ENCODE peak calls at places on chromosomes 3 and 15, in nine cellular contexts. Z is renal cortical epithelial cell; F is NAMALWA; S is central memory CD4-positive, alpha-beta T cell; A is ELF-1; N is right cardiac atrium; D is PC-9; H is CD4-positive, alpha-beta T cell; U is NCI-H1105 treated with DMSO at 0.1 percent for 48 hours. I is an unnamed sample.
A peak's percentile ranks its signal among the peaks of the same experiment; 100 is the strongest.

GRCh38 chr15:62094398-62094797 is 27.6 kb downstream of the C2CD4A start:
- DNase-seq in U (no peak), F (no peak), S (no peak), H (no peak), A (no peak), Z (no peak), D (no peak), N (no peak), I (no peak)

GRCh38 chr15:71103102-71103676 is 12.1 kb upstream of the THSD4 start:
- DNase-seq in S (no peak), U (peak; percentile 33), D (no peak), A (no peak), H (no peak), N (no peak), F (peak; percentile 46), Z (no peak), I (peak; percentile 47)

GRCh38 chr15:67149859-67150824 is 84.7 kb downstream of the SMAD3 start:
- DNase-seq in H (peak; percentile 37), A (peak; percentile 82), S (no peak), U (no peak), F (no peak), N (peak; percentile 86), D (peak; percentile 97), Z (peak; percentile 100), I (no peak)

GRCh38 chr15:70047386-70048195 is 50.1 kb downstream of the TLE3 start:
- DNase-seq in U (no peak), A (no peak), D (no peak), N (peak; percentile 75), F (no peak), S (no peak), H (no peak), Z (no peak), I (peak; percentile 73)

GRCh38 chr3:193711523-193711963 is 118.5 kb downstream of the OPA1 start:
- DNase-seq in H (no peak), U (no peak), Z (no peak), A (peak; percentile 48), N (no peak), D (no peak), S (no peak), F (no peak), I (no peak)

GRCh38 chr3:21170964-21171363 is 580.0 kb downstream of the ZNF385D start:
- DNase-seq in S (no peak), H (no peak), F (peak; percentile 48), U (no peak), N (no peak), A (peak; percentile 26), D (no peak), Z (peak; percentile 37), I (peak; percentile 64)

GRCh38 chr15:75309711-75310110 is 26.2 kb upstream of the COMMD4 start:
- DNase-seq in S (no peak), U (no peak), A (no peak), N (no peak), Z (peak; percentile 36), F (no peak), D (no peak), H (no peak), I (no peak)

GRCh38 chr15:100525894-100526512 is 2.7 kb downstream of the CERS3 start:
- DNase-seq in F (no peak), N (peak; percentile 90), A (no peak), H (no peak), Z (no peak), D (no peak), U (peak; percentile 87), S (no peak), I (no peak)

GRCh38 chr15:45812200-45812599 is 177.4 kb downstream of the SQOR start:
- DNase-seq in S (no peak), F (no peak), Z (no peak), N (no peak), U (no peak), H (no peak), A (no peak), D (no peak), I (no peak)

GRCh38 chr3:121529308-121529707 is 16.5 kb downstream of the POLQ start:
- DNase-seq in D (no peak), A (no peak), U (no peak), Z (peak; percentile 29), F (peak; percentile 28), S (no peak), H (no peak), N (no peak), I (no peak)

GRCh38 chr3:109927161-109927560 is 589.8 kb upstream of the DPPA4 start:
- DNase-seq in F (no peak), A (no peak), N (no peak), S (no peak), U (no peak), D (peak; percentile 98), Z (peak; percentile 99), H (no peak), I (no peak)

GRCh38 chr3:114447545-114447944 is 153.7 kb downstream of the TIGIT start:
- DNase-seq in F (peak; percentile 43), Z (no peak), A (no peak), N (no peak), S (no peak), D (no peak), H (no peak), U (no peak), I (no peak)

GRCh38 chr15:40763801-40764765 is at the start of gene GCHFR:
- DNase-seq in Z (no peak), A (peak; percentile 84), H (peak; percentile 71), N (peak; percentile 94), F (peak; percentile 77), D (no peak), S (peak; percentile 66), U (no peak), I (peak; percentile 70)

GRCh38 chr3:46467562-46467961 is 2.9 kb upstream of the LTF start:
- DNase-seq in D (no peak), F (no peak), H (no peak), N (no peak), Z (no peak), U (no peak), S (no peak), A (no peak), I (no peak)

GRCh38 chr3:122969585-122970453 is 57.7 kb downstream of the SEMA5B start:
- DNase-seq in H (no peak), Z (peak; percentile 97), D (peak; percentile 85), S (no peak), N (peak; percentile 67), U (no peak), A (no peak), F (no peak), I (no peak)

GRCh38 chr3:165837058-165837525 is at the start of gene BCHE:
- DNase-seq in S (no peak), A (peak; percentile 3), Z (peak; percentile 72), F (no peak), N (peak; percentile 60), H (no peak), D (no peak), U (peak; percentile 54), I (peak; percentile 77)

GRCh38 chr3:117871934-117872333 is 1162.4 kb downstream of the TUSC7 start:
- DNase-seq in U (no peak), Z (no peak), F (no peak), N (no peak), H (no peak), S (no peak), D (no peak), A (no peak), I (no peak)

GRCh38 chr3:9932843-9933560 is 632 bp upstream of the CRELD1 start:
- DNase-seq in D (peak; percentile 48), F (peak; percentile 92), N (peak; percentile 93), A (peak; percentile 90), Z (peak; percentile 51), S (peak; percentile 82), U (peak; percentile 61), H (peak; percentile 86), I (peak; percentile 85)

GRCh38 chr3:194870394-194871110 is 184.9 kb downstream of the FAM43A start:
- DNase-seq in S (no peak), H (no peak), N (no peak), Z (peak; percentile 71), D (peak; percentile 94), F (no peak), U (no peak), A (peak; percentile 71), I (peak; percentile 85)

GRCh38 chr3:43773273-43774104 is 82.8 kb downstream of the ABHD5 start:
- DNase-seq in Z (peak; percentile 38), D (peak; percentile 65), A (peak; percentile 66), F (no peak), N (peak; percentile 68), H (no peak), S (peak; percentile 24), U (no peak), I (no peak)

GRCh38 chr3:185420762-185421161 is 57.8 kb downstream of the MAP3K13 start:
- DNase-seq in D (no peak), H (no peak), S (no peak), N (no peak), U (peak; percentile 75), Z (peak; percentile 73), A (no peak), F (no peak), I (no peak)

GRCh38 chr3:23442598-23443383 is 239.7 kb downstream of the UBE2E2 start:
- DNase-seq in H (no peak), A (no peak), D (no peak), N (no peak), F (peak; percentile 45), U (no peak), S (peak; percentile 3), Z (peak; percentile 28), I (peak; percentile 2)

GRCh38 chr3:98540346-98540745 is 8.6 kb downstream of the GPR15 start:
- DNase-seq in H (no peak), S (no peak), U (no peak), Z (no peak), N (no peak), A (no peak), F (peak; percentile 63), D (no peak), I (no peak)

GRCh38 chr3:4809970-4810369 is 169.3 kb upstream of the BHLHE40 start:
- DNase-seq in A (no peak), U (no peak), S (no peak), H (no peak), D (no peak), Z (peak; percentile 65), F (no peak), N (no peak), I (no peak)

GRCh38 chr3:183449791-183450190 is 21.4 kb upstream of the MCF2L2 start:
- DNase-seq in A (no peak), F (no peak), S (no peak), N (no peak), U (no peak), Z (no peak), D (no peak), H (no peak), I (no peak)

GRCh38 chr3:40173291-40173710 is 136.2 kb upstream of the EIF1B start:
- DNase-seq in F (no peak), H (no peak), A (no peak), N (peak; percentile 49), D (no peak), Z (no peak), S (no peak), U (no peak), I (no peak)

I was measured in NCI-H82.